ENCODE peak calls at places on chromosomes 16 and 17, in eight cellular contexts. G is osteocyte, U is astrocyte of the spinal cord, F is transverse colon, A is fibroblast of mammary gland, J is foreskin fibroblast, X is dorsolateral prefrontal cortex, N is AG04450. P is an unnamed sample.
A peak's percentile ranks its signal among the peaks of the same experiment; 100 is the strongest.

GRCh38 chr16:19967963-19968362 is 83.3 kb upstream of the GPRC5B start:
- DNase-seq in X (no peak), J (no peak), F (no peak), N (no peak), A (no peak), U (no peak), G (no peak), P (no peak)

GRCh38 chr16:30876867-30877266 is 17.0 kb downstream of the BCL7C start:
- DNase-seq in A (peak; percentile 11), U (no peak), N (no peak), F (no peak), X (no peak), J (peak; percentile 34), G (no peak), P (no peak)

GRCh38 chr17:81966343-81967243 is 5.6 kb upstream of the NOTUM start:
- DNase-seq in A (no peak), G (no peak), J (peak; percentile 93), F (peak; percentile 70), U (no peak), N (peak; percentile 26), X (no peak), P (no peak)

GRCh38 chr16:67284699-67285646 is 5.6 kb downstream of the PLEKHG4 start:
- DNase-seq in X (no peak), J (peak; percentile 58), U (peak; percentile 32), A (peak; percentile 18), F (peak; percentile 49), N (no peak), G (no peak), P (peak; percentile 86)

GRCh38 chr17:68460715-68461114 is 3.4 kb upstream of the WIPI1 start:
- DNase-seq in J (no peak), F (no peak), N (no peak), A (no peak), G (no peak), X (no peak), U (no peak), P (no peak)

GRCh38 chr17:15469260-15469659 is 1.8 kb upstream of the CDRT4 start:
- DNase-seq in N (no peak), X (no peak), A (peak; percentile 73), F (no peak), G (no peak), J (peak; percentile 41), U (peak; percentile 97), P (no peak)

GRCh38 chr17:58702708-58703107 is 10.3 kb downstream of the RAD51C start:
- DNase-seq in U (no peak), N (no peak), X (no peak), F (no peak), A (no peak), J (no peak), G (no peak), P (no peak)

GRCh38 chr17:81049973-81050551 is 15.1 kb downstream of the BAIAP2 start:
- DNase-seq in N (no peak), U (peak; percentile 71), G (no peak), X (no peak), F (peak; percentile 82), J (no peak), A (peak; percentile 46), P (peak; percentile 92)

GRCh38 chr16:11196286-11196828 is 59.6 kb downstream of the SOCS1 start:
- DNase-seq in G (no peak), J (peak; percentile 66), F (no peak), A (peak; percentile 44), U (peak; percentile 30), N (no peak), X (no peak), P (no peak)

GRCh38 chr17:49224198-49224996 is 6.2 kb downstream of the PHOSPHO1 start:
- DNase-seq in N (no peak), U (no peak), A (no peak), G (no peak), J (peak; percentile 28), X (no peak), F (peak; percentile 52), P (peak; percentile 27)

GRCh38 chr17:5281814-5282638 is at the start of gene RABEP1:
- DNase-seq in G (peak; percentile 98), U (peak; percentile 92), X (peak; percentile 85), F (peak; percentile 95), N (peak; percentile 76), J (peak; percentile 96), A (peak; percentile 82), P (peak; percentile 90)

GRCh38 chr17:5286846-5287245 is 4.8 kb downstream of the RABEP1 start:
- DNase-seq in G (no peak), F (no peak), N (no peak), X (no peak), A (no peak), J (no peak), U (no peak), P (no peak)

GRCh38 chr17:5282639-5283217 is 644 bp downstream of the RABEP1 start:
- DNase-seq in U (peak; percentile 29), A (no peak), J (peak; percentile 52), G (no peak), N (no peak), X (peak; percentile 31), F (peak; percentile 15), P (peak; percentile 1)

DNA sequence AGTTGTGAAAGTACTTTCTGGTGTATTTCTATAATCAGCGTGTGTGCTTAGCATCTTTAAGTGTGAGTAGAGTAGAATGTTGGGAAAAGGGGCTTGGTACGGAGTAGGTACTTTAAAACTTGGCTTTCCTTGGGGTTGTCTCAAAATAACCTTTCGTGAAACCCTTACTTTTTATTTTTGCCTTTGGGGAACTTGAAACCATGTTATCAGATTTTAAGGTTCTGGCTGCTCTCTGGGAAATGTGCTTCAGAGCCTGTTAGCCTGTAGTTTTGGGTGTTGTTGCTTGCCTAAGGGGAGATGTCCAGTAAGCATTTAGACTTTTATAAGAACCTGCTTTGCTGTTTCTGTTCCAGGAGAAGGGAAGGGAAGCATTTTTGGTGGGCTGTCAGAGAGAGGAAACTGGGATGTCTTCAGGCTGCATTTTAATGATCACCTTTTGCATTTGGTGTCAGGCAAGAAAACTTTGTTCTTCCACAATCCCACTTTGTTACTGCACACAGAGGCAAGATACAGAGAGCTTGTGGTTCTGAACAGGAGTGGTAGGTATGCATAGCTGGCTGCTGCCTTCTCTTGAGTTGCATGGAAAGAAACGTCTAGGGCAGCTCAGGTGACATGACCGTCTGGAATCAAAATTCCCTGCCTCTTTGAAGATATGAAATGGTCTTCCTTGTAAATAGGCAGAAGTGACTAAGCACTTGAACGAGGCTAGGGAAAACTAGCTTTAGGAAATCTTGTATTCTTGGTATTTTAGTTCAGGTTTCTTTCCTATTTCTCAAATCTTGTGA is 1.6 kb downstream of the RABEP1 start:
- DNase-seq in A (no peak), J (no peak), U (peak; percentile 29), F (no peak), X (no peak), N (no peak), G (no peak), P (no peak)
- TF ChIP-seq CTCF in A (no peak), J (no peak), U (no peak), F (no peak), X (no peak), N (no peak), G (no peak), P (no peak)

GRCh38 chr17:60747069-60747808 is 69.6 kb downstream of the BCAS3 start:
- DNase-seq in J (no peak), X (no peak), G (no peak), U (no peak), F (no peak), N (no peak), A (no peak), P (no peak)

GRCh38 chr17:60743282-60743681 is 65.6 kb downstream of the BCAS3 start:
- DNase-seq in A (no peak), G (no peak), X (no peak), F (no peak), N (no peak), U (no peak), J (no peak), P (no peak)

GRCh38 chr17:60744355-60744958 is 66.8 kb downstream of the BCAS3 start:
- DNase-seq in X (no peak), J (peak; percentile 17), U (no peak), A (no peak), G (no peak), F (no peak), N (no peak), P (no peak)

GRCh38 chr17:60743812-60744211 is 66.2 kb downstream of the BCAS3 start:
- DNase-seq in X (no peak), G (no peak), J (peak; percentile 49), U (peak; percentile 77), N (peak; percentile 10), A (no peak), F (no peak), P (peak; percentile 53)

GRCh38 chr17:60745544-60745943 is 67.9 kb downstream of the BCAS3 start:
- DNase-seq in N (no peak), J (no peak), A (peak; percentile 16), X (no peak), U (no peak), F (no peak), G (no peak), P (no peak)
- TF ChIP-seq CTCF in N (peak; percentile 6), J (no peak), A (peak; percentile 3), X (peak; percentile 42), U (no peak), F (no peak), G (peak; percentile 32), P (no peak)

GRCh38 chr17:7441202-7441705 is 1.9 kb downstream of the FGF11 start:
- DNase-seq in X (no peak), F (no peak), U (no peak), J (no peak), G (no peak), N (no peak), A (no peak), P (no peak)

GRCh38 chr17:7442142-7442541 is 2.7 kb upstream of the CHRNB1 start:
- DNase-seq in X (no peak), U (no peak), F (no peak), A (no peak), N (no peak), J (no peak), G (no peak), P (no peak)

GRCh38 chr17:7440113-7440822 is 956 bp downstream of the FGF11 start:
- DNase-seq in A (no peak), N (no peak), F (peak; percentile 67), U (peak; percentile 6), X (no peak), G (no peak), J (peak; percentile 51), P (peak; percentile 38)

GRCh38 chr17:7439462-7440112 is at the start of gene FGF11:
- DNase-seq in X (no peak), N (no peak), A (no peak), J (no peak), F (no peak), G (no peak), U (no peak), P (no peak)

GRCh38 chr17:7440823-7441174 is 1.5 kb downstream of the FGF11 start:
- DNase-seq in J (peak; percentile 58), N (no peak), A (peak; percentile 41), U (peak; percentile 29), F (peak; percentile 28), X (no peak), G (no peak), P (no peak)
- TF ChIP-seq CTCF in J (no peak), N (no peak), A (peak; percentile 5), U (no peak), F (no peak), X (no peak), G (no peak), P (no peak)

DNA sequence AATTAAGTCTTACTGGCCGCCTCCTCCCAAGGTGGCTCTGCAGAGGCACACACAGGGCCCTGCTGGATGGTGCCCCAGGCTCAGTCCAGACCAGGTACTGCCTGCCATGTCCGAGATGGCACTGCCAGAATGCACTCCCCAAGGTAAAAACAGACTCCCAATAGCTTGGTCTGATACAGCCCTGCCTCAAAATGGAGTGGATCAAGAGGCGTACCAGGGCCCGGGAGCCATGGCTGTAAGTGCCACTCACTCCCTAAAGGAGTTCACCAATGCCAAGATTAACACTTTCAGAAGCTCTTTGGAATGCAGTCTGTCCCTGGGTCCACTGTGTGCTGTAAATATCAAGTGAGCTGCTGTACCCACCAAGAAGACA is 576 bp upstream of the MYO18A start:
- DNase-seq in N (no peak), F (no peak), U (no peak), J (no peak), A (no peak), X (no peak), G (no peak), P (no peak)
- TF ChIP-seq CTCF in N (no peak), F (no peak), U (no peak), J (no peak), A (no peak), X (no peak), G (no peak), P (no peak)

P was measured in Calu3.